ENCODE peak calls at places on chromosomes 13 and 19, in nine cellular contexts. B is uterus; Z is HTR-8/SVneo; T is effector memory CD8-positive, alpha-beta T cell; L is AG09319; U is iris pigment epithelial cell; H is substantia nigra; J is body of pancreas; N is Kasumi-1. W is an unnamed sample.

GRCh38 chr19:55165952-55166529 is 372 bp downstream of the DNAAF3 start:
- DNase-seq in U (peak; percentile 83), J (peak; percentile 69), T (no peak), N (peak; percentile 94), B (no peak), L (no peak), H (peak; percentile 25), Z (peak; percentile 77), W (peak; percentile 85)

GRCh38 chr19:33273881-33274662 is 28.3 kb downstream of the CEBPA start:
- DNase-seq in B (peak; percentile 68), J (no peak), L (peak; percentile 62), T (no peak), H (no peak), Z (peak; percentile 40), N (peak; percentile 96), U (peak; percentile 89), W (no peak)

GRCh38 chr19:31699421-31699820 is 350.2 kb upstream of the TSHZ3 start:
- DNase-seq in T (no peak), N (no peak), H (no peak), J (no peak), L (no peak), U (no peak), B (no peak), Z (no peak), W (no peak)

GRCh38 chr19:8988204-8988603 is 22.0 kb downstream of the MUC16 start:
- DNase-seq in N (no peak), H (no peak), J (no peak), U (no peak), B (no peak), T (no peak), L (no peak), Z (no peak), W (peak; percentile 27)

GRCh38 chr13:109610517-109610916 is 175.9 kb downstream of the IRS2 start:
- DNase-seq in Z (no peak), L (no peak), B (no peak), N (peak; percentile 47), H (peak; percentile 2), T (peak; percentile 11), U (peak; percentile 22), J (peak; percentile 13), W (peak; percentile 23)

GRCh38 chr13:28137556-28137955 is 789 bp upstream of the PAN3 start:
- DNase-seq in H (no peak), N (no peak), T (no peak), B (no peak), Z (no peak), U (no peak), L (no peak), J (no peak), W (peak; percentile 75)

GRCh38 chr19:3358919-3359849 is 7.2 kb upstream of the NFIC start:
- DNase-seq in U (peak; percentile 59), L (no peak), Z (no peak), T (peak; percentile 67), B (peak; percentile 63), H (peak; percentile 69), N (peak; percentile 19), J (peak; percentile 82), W (peak; percentile 81)

GRCh38 chr19:5553892-5554291 is 13.9 kb downstream of the TINCR start:
- DNase-seq in L (no peak), H (no peak), T (no peak), Z (no peak), N (no peak), U (no peak), J (no peak), B (no peak), W (no peak)

W was measured in erythroblast.